ENCODE peak calls at places on chromosome 20, in seven cellular contexts. Z is heart left ventricle, V is A549, N is IMR-90, B is ovary, G is K562, K is prostate gland. H is an unnamed sample.
A peak's percentile ranks its signal among the peaks of the same experiment; 100 is the strongest.

GRCh38 chr20:22490287-22491187 is 93.8 kb downstream of the FOXA2 start:
- DNase-seq in Z (no peak), B (no peak), K (peak; percentile 44), G (no peak), N (no peak), V (peak; percentile 91), H (no peak)

GRCh38 chr20:53966774-53967398 is 103.5 kb downstream of the BCAS1 start:
- DNase-seq in G (no peak), K (no peak), N (no peak), Z (no peak), V (no peak), B (no peak), H (no peak)

GRCh38 chr20:64107736-64108457 is 532 bp upstream of the NPBWR2 start:
- DNase-seq in V (no peak), N (no peak), Z (no peak), K (no peak), G (no peak), B (no peak), H (peak; percentile 71)

GRCh38 chr20:35478804-35479472 is 23.5 kb downstream of the CEP250 start:
- DNase-seq in K (no peak), G (no peak), B (no peak), V (no peak), N (no peak), Z (no peak), H (peak; percentile 88)

GRCh38 chr20:7716286-7716972 is 223.8 kb downstream of the HAO1 start:
- DNase-seq in K (no peak), G (no peak), V (no peak), Z (no peak), N (no peak), B (no peak), H (no peak)

GRCh38 chr20:41654884-41655283 is 36.7 kb upstream of the CHD6 start:
- DNase-seq in Z (no peak), G (no peak), V (no peak), K (no peak), B (no peak), N (peak; percentile 23), H (no peak)

GRCh38 chr20:10505320-10506226 is 70.5 kb downstream of the SLX4IP start:
- DNase-seq in K (peak; percentile 61), G (peak; percentile 8), Z (no peak), B (peak; percentile 51), V (no peak), N (peak; percentile 35), H (no peak)

GRCh38 chr20:46209930-46210671 is 92.0 kb downstream of the CD40 start:
- DNase-seq in G (no peak), K (no peak), V (no peak), B (peak; percentile 38), Z (peak; percentile 12), N (no peak), H (no peak)

GRCh38 chr20:6014017-6014416 is 39.8 kb downstream of the LRRN4 start:
- DNase-seq in G (no peak), N (no peak), V (no peak), B (no peak), K (no peak), Z (no peak), H (no peak)

GRCh38 chr20:8805737-8806442 is 263.0 kb upstream of the PLCB4 start:
- DNase-seq in Z (no peak), B (no peak), N (no peak), G (no peak), K (no peak), V (no peak), H (no peak)

GRCh38 chr20:62816879-62817873 is at the start of gene COL9A3:
- DNase-seq in G (peak; percentile 57), V (no peak), Z (no peak), N (no peak), K (no peak), B (no peak), H (no peak)

GRCh38 chr20:6632187-6632586 is 135.3 kb upstream of the BMP2 start:
- DNase-seq in N (no peak), K (no peak), V (no peak), G (no peak), Z (peak; percentile 20), B (peak; percentile 18), H (no peak)

GRCh38 chr20:37430778-37431460 is 85.0 kb downstream of the SRC start:
- DNase-seq in V (no peak), N (no peak), B (no peak), Z (no peak), K (no peak), G (no peak), H (no peak)

GRCh38 chr20:44959082-44959895 is 908 bp downstream of the TOMM34 start:
- DNase-seq in V (peak; percentile 32), K (no peak), N (peak; percentile 86), G (no peak), B (peak; percentile 33), Z (no peak), H (no peak)

GRCh38 chr20:24420567-24420966 is 48.9 kb upstream of the SYNDIG1 start:
- DNase-seq in G (no peak), N (no peak), Z (no peak), B (no peak), V (no peak), K (no peak), H (no peak)

DNA sequence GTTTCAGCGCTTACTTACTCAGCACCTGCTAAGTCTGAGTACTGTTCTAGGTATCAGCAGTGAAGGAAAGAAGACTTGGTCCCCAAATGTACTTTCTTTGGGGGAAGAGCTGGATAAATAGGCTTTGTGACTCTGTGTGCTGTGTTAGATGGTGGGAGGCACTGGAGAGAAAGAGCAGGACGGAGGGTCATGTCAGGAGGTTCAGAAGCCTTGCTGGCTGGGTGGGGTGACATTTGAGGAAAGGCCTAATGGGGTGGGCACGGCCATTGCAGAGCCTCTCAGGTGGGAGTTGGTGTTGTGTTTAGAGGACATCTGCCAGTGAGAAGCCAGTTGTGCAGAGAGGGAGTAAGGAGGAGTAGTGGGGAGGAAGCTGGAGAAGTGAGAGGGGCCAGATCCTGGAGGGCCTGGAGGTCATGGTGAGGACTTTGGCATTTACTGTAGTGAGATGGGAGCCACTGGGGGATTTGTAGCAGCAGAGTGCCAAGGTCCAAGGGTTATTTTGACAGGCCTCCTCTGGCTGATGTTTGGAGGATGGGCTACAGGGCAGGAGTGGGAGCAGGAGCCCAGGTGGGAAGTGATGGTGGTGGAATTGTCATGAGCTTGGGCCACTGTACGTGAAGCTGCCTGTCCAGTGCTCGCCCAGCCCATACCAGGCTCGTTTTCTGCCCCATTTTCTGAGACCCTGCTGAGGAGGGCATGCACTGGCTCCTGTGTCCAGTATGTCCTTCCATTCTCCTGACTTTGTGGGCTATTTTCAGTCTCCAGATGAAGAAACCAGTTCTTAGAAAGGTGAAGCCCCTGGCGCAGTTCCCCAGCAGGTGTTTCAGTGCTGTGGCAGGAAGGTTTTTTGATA is 886 bp downstream of the SDCBP2 start:
- DNase-seq in G (no peak), B (peak; percentile 29), K (no peak), V (no peak), N (no peak), Z (peak; percentile 3), H (peak; percentile 50)
- TF ChIP-seq POLR2A in G (no peak), B (no peak), K (no peak), V (no peak), N (no peak), Z (no peak), H (no peak)

DNA sequence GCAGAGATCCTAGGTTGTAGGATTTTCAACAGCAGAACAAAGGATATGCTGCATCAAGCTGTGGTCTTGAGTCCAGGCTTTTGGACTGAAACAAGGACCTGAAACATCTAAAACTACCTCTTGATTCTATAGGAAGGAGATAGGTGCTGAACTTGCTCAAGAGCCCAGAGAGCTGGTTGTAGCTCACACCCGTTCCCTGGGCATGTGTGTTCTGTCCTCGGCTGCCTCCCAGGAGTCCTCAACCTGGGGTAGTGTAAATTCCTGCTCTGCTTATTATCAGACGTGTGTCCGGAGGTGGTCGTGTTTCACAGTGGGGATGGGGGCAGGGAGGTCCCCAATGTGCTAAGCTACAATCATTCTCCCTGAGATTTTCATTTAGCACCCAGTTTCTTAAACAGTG is 4.8 kb downstream of the NOP56 start:
- DNase-seq in Z (no peak), K (no peak), V (no peak), B (no peak), G (no peak), N (no peak), H (no peak)
- TF ChIP-seq POLR2A in Z (no peak), K (no peak), V (no peak), B (no peak), G (peak; percentile 37), N (no peak), H (no peak)

GRCh38 chr20:50901301-50901700 is 29.9 kb downstream of the ADNP start:
- DNase-seq in N (no peak), G (no peak), K (no peak), Z (no peak), B (no peak), V (no peak), H (no peak)

GRCh38 chr20:50898475-50898874 is 32.8 kb downstream of the ADNP start:
- DNase-seq in V (no peak), K (no peak), G (no peak), B (no peak), Z (no peak), N (peak; percentile 28), H (no peak)

GRCh38 chr20:50900261-50900660 is 31.0 kb downstream of the ADNP start:
- DNase-seq in G (no peak), K (no peak), B (no peak), N (no peak), Z (no peak), V (no peak), H (no peak)

GRCh38 chr20:50904067-50904570 is 27.1 kb downstream of the ADNP start:
- DNase-seq in V (no peak), G (no peak), K (no peak), Z (no peak), N (no peak), B (no peak), H (no peak)

GRCh38 chr20:50903353-50904051 is 27.7 kb downstream of the ADNP start:
- DNase-seq in B (no peak), Z (no peak), G (peak; percentile 85), V (no peak), K (no peak), N (no peak), H (no peak)
- TF ChIP-seq POLR2A in B (no peak), Z (no peak), G (no peak), V (no peak), K (no peak), N (no peak), H (no peak)

DNA sequence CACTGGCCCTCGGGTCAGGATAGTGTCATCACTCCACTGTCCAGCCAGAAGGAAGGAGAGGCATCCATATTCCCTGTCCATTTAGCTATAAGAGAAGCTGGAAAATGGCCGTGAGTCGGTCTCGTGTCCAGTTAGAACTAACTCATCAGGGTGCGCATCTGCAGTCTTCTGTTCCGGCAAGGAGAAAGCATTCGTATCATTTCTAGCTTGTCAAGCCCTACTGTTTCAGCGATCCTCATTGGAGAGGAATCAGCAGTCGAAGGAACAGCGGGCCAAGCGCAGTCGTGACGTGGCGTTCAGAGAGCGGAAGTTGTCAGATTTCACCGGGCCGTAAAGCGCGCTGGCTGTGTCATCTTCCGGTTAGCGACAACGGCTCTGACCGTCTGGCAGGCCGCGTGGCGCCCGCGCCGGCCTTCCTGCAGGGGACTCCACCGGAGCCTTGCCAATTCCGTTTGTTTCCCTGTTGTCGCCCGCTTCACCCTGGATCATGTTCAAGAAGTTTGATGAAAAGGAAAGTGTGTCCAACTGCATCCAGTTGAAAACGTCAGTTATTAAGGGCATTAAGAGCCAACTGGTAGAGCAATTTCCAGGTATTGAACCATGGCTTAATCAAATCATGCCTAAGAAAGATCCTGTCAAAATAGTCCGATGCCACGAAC is 32.9 kb downstream of the HM13 start:
- DNase-seq in Z (peak; percentile 86), B (peak; percentile 87), V (no peak), G (peak; percentile 64), K (peak; percentile 77), N (peak; percentile 92), H (peak; percentile 92)
- TF ChIP-seq POLR2A in Z (peak; percentile 54), B (peak; percentile 84), V (no peak), G (peak; percentile 78), K (peak; percentile 41), N (peak; percentile 63), H (no peak)

H was measured in spleen.